ENCODE peak calls at places on chromosomes 2 and 18, in nine cellular contexts. One of them, this sample, is unnamed.

GRCh38 chr2:50840346-50841124 is 191.4 kb downstream of the NRXN1 start:
- DNase-seq in CD8-positive, alpha-beta T cell: no peak
- DNase-seq in foreskin keratinocyte: peak; percentile 49
- DNase-seq in pancreas: no peak
- DNase-seq in stomach: no peak
- DNase-seq in lung: no peak
- DNase-seq in left ventricle myocardium inferior: no peak
- DNase-seq in neural progenitor cell: no peak
- DNase-seq in H9: no peak
- DNase-seq in this sample: no peak

GRCh38 chr18:50187659-50188058 is 7.3 kb downstream of the MYO5B start:
- DNase-seq in neural progenitor cell: no peak
- DNase-seq in lung: no peak
- DNase-seq in pancreas: no peak
- DNase-seq in left ventricle myocardium inferior: no peak
- DNase-seq in CD8-positive, alpha-beta T cell: no peak
- DNase-seq in H9: no peak
- DNase-seq in foreskin keratinocyte: no peak
- DNase-seq in stomach: no peak
- DNase-seq in this sample: no peak

GRCh38 chr2:69674301-69674640 is 30.7 kb upstream of the AAK1 start:
- DNase-seq in foreskin keratinocyte: no peak
- DNase-seq in left ventricle myocardium inferior: no peak
- DNase-seq in neural progenitor cell: no peak
- DNase-seq in stomach: peak; percentile 64
- DNase-seq in CD8-positive, alpha-beta T cell: no peak
- DNase-seq in pancreas: peak; percentile 66
- DNase-seq in lung: no peak
- DNase-seq in H9: no peak
- DNase-seq in this sample: no peak

GRCh38 chr2:100929142-100929541 is 72.9 kb upstream of the RPL31 start:
- DNase-seq in lung: no peak
- DNase-seq in neural progenitor cell: no peak
- DNase-seq in pancreas: no peak
- DNase-seq in CD8-positive, alpha-beta T cell: no peak
- DNase-seq in foreskin keratinocyte: no peak
- DNase-seq in left ventricle myocardium inferior: no peak
- DNase-seq in stomach: no peak
- DNase-seq in H9: no peak
- DNase-seq in this sample: peak; percentile 21

GRCh38 chr2:174120346-174120745 is 128.0 kb downstream of the OLA1 start:
- DNase-seq in stomach: no peak
- DNase-seq in pancreas: no peak
- DNase-seq in left ventricle myocardium inferior: no peak
- DNase-seq in H9: no peak
- DNase-seq in neural progenitor cell: no peak
- DNase-seq in foreskin keratinocyte: peak; percentile 18
- DNase-seq in lung: no peak
- DNase-seq in CD8-positive, alpha-beta T cell: no peak
- DNase-seq in this sample: no peak

GRCh38 chr2:150888337-150888736 is 373.3 kb downstream of the RBM43 start:
- DNase-seq in H9: no peak
- DNase-seq in CD8-positive, alpha-beta T cell: no peak
- DNase-seq in left ventricle myocardium inferior: no peak
- DNase-seq in foreskin keratinocyte: no peak
- DNase-seq in neural progenitor cell: no peak
- DNase-seq in lung: no peak
- DNase-seq in stomach: no peak
- DNase-seq in pancreas: no peak
- DNase-seq in this sample: no peak

GRCh38 chr18:28584726-28585125 is 407.8 kb upstream of the CDH2 start:
- DNase-seq in foreskin keratinocyte: no peak
- DNase-seq in lung: no peak
- DNase-seq in left ventricle myocardium inferior: no peak
- DNase-seq in CD8-positive, alpha-beta T cell: no peak
- DNase-seq in neural progenitor cell: peak; percentile 53
- DNase-seq in H9: peak; percentile 51
- DNase-seq in stomach: no peak
- DNase-seq in pancreas: no peak
- DNase-seq in this sample: peak; percentile 70

GRCh38 chr2:46364797-46365457 is 67.7 kb downstream of the EPAS1 start:
- DNase-seq in pancreas: no peak
- DNase-seq in left ventricle myocardium inferior: no peak
- DNase-seq in H9: no peak
- DNase-seq in lung: no peak
- DNase-seq in neural progenitor cell: peak; percentile 67
- DNase-seq in foreskin keratinocyte: peak; percentile 17
- DNase-seq in CD8-positive, alpha-beta T cell: no peak
- DNase-seq in stomach: peak; percentile 43
- DNase-seq in this sample: peak; percentile 67

GRCh38 chr2:65834657-65835056 is 402.3 kb upstream of the SPRED2 start:
- DNase-seq in left ventricle myocardium inferior: no peak
- DNase-seq in foreskin keratinocyte: no peak
- DNase-seq in lung: no peak
- DNase-seq in stomach: no peak
- DNase-seq in pancreas: no peak
- DNase-seq in CD8-positive, alpha-beta T cell: no peak
- DNase-seq in H9: no peak
- DNase-seq in neural progenitor cell: no peak
- DNase-seq in this sample: no peak

GRCh38 chr2:59080465-59081181 is 839.5 kb upstream of the FANCL start:
- DNase-seq in neural progenitor cell: no peak
- DNase-seq in H9: no peak
- DNase-seq in pancreas: no peak
- DNase-seq in lung: no peak
- DNase-seq in CD8-positive, alpha-beta T cell: no peak
- DNase-seq in foreskin keratinocyte: no peak
- DNase-seq in stomach: no peak
- DNase-seq in left ventricle myocardium inferior: no peak
- DNase-seq in this sample: no peak
- H3K27me3 ChIP-seq in neural progenitor cell: no peaks in the 10 kb centered on the region
- H3K27me3 ChIP-seq in H9: no peaks in the 10 kb centered on the region
- H3K27me3 ChIP-seq in pancreas: no peaks in the 10 kb centered on the region
- H3K27me3 ChIP-seq in lung: no peaks in the 10 kb centered on the region
- H3K27me3 ChIP-seq in CD8-positive, alpha-beta T cell: no peaks in the 10 kb centered on the region
- H3K27me3 ChIP-seq in foreskin keratinocyte: no peaks in the 10 kb centered on the region
- H3K27me3 ChIP-seq in stomach: no peaks in the 10 kb centered on the region
- H3K27me3 ChIP-seq in left ventricle myocardium inferior: no peaks in the 10 kb centered on the region
- H3K27me3 ChIP-seq in this sample: no peaks in the 10 kb centered on the region

DNA sequence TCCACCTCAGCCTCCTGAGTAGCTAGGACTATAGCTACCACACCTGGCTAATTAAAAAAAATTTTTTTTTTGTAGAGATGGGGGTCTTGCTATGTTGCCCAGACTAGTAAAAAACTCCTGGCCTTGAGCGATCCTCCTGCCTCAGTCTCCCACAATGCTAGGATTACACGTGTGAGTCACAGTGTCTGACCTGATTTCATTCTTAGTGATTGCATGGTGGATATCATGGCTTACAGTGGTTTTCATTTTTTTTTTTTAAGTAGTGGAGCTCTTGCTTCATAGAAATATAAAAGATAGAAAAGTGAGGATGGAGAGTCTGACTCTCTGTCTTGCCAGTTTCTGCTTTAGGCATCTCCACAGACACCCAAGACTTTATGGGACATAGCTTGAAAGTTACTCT is 83.6 kb downstream of the CDC42EP3 start:
- DNase-seq in foreskin keratinocyte: no peak
- DNase-seq in left ventricle myocardium inferior: no peak
- DNase-seq in CD8-positive, alpha-beta T cell: no peak
- DNase-seq in neural progenitor cell: no peak
- DNase-seq in stomach: no peak
- DNase-seq in H9: no peak
- DNase-seq in pancreas: no peak
- DNase-seq in lung: no peak
- DNase-seq in this sample: no peak
- H3K4me1 ChIP-seq in foreskin keratinocyte: peaks cover 65% of the 10 kb centered on the region
- H3K4me1 ChIP-seq in left ventricle myocardium inferior: peaks cover 60% of the 10 kb centered on the region
- H3K4me1 ChIP-seq in CD8-positive, alpha-beta T cell: peaks cover 52% of the 10 kb centered on the region
- H3K4me1 ChIP-seq in neural progenitor cell: peaks cover 24% of the 10 kb centered on the region
- H3K4me1 ChIP-seq in stomach: peaks cover 87% of the 10 kb centered on the region
- H3K4me1 ChIP-seq in H9: peaks cover 19% of the 10 kb centered on the region
- H3K4me1 ChIP-seq in pancreas: peaks cover 15% of the 10 kb centered on the region
- H3K4me1 ChIP-seq in lung: peaks cover 9% of the 10 kb centered on the region
- H3K4me1 ChIP-seq in this sample: peaks cover 15% of the 10 kb centered on the region

DNA sequence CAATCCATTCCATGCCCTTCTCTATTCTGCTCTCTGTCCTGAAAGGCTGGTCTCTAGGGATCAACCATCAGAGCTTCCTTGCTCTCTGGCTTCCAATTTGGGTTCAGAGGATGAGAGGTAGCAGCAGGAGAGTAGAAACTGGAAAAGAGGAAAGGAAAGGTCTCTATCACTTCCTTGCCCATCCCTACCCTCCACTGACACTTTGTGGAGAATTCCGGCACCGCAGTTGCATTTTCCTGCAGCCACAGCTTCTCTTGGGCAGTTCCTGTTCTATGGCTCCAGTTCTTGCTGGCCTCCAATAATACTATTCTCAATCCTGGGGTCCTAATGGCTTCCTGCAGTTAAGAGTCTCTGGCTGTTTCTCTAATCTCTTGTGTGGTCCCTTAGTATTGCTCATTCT is 13.3 kb upstream of the IMPACT start:
- DNase-seq in neural progenitor cell: peak; percentile 54
- DNase-seq in lung: no peak
- DNase-seq in H9: peak; percentile 56
- DNase-seq in left ventricle myocardium inferior: no peak
- DNase-seq in stomach: no peak
- DNase-seq in pancreas: no peak
- DNase-seq in foreskin keratinocyte: no peak
- DNase-seq in CD8-positive, alpha-beta T cell: no peak
- DNase-seq in this sample: peak; percentile 75
- TF ChIP-seq CTCF in neural progenitor cell: peak; percentile 47
- TF ChIP-seq CTCF in lung: peak; percentile 4
- TF ChIP-seq CTCF in H9: peak; percentile 66
- TF ChIP-seq CTCF in left ventricle myocardium inferior: peak; percentile 47
- TF ChIP-seq CTCF in stomach: no peak
- TF ChIP-seq CTCF in pancreas: no peak
- TF ChIP-seq CTCF in foreskin keratinocyte: peak; percentile 54
- TF ChIP-seq CTCF in CD8-positive, alpha-beta T cell: no peak
- TF ChIP-seq CTCF in this sample: peak; percentile 73

GRCh38 chr2:236176951-236177350 is 8.8 kb upstream of the GBX2 start:
- DNase-seq in neural progenitor cell: no peak
- DNase-seq in left ventricle myocardium inferior: no peak
- DNase-seq in lung: no peak
- DNase-seq in CD8-positive, alpha-beta T cell: no peak
- DNase-seq in pancreas: no peak
- DNase-seq in foreskin keratinocyte: no peak
- DNase-seq in H9: no peak
- DNase-seq in stomach: no peak
- DNase-seq in this sample: peak; percentile 42
- H3K27me3 ChIP-seq in neural progenitor cell: peaks cover 100% of the 10 kb centered on the region
- H3K27me3 ChIP-seq in left ventricle myocardium inferior: peaks cover 100% of the 10 kb centered on the region
- H3K27me3 ChIP-seq in lung: peaks cover 15% of the 10 kb centered on the region
- H3K27me3 ChIP-seq in CD8-positive, alpha-beta T cell: peaks cover 28% of the 10 kb centered on the region
- H3K27me3 ChIP-seq in pancreas: peaks cover 15% of the 10 kb centered on the region
- H3K27me3 ChIP-seq in foreskin keratinocyte: peaks cover 45% of the 10 kb centered on the region
- H3K27me3 ChIP-seq in H9: peaks cover 41% of the 10 kb centered on the region
- H3K27me3 ChIP-seq in stomach: peaks cover 38% of the 10 kb centered on the region
- H3K27me3 ChIP-seq in this sample: peaks cover 94% of the 10 kb centered on the region

GRCh38 chr2:37570773-37571570 is 100.5 kb downstream of the CDC42EP3 start:
- DNase-seq in left ventricle myocardium inferior: no peak
- DNase-seq in lung: no peak
- DNase-seq in foreskin keratinocyte: peak; percentile 69
- DNase-seq in CD8-positive, alpha-beta T cell: no peak
- DNase-seq in pancreas: no peak
- DNase-seq in H9: no peak
- DNase-seq in neural progenitor cell: no peak
- DNase-seq in stomach: no peak
- DNase-seq in this sample: no peak

GRCh38 chr2:37569131-37569530 is 102.3 kb downstream of the CDC42EP3 start:
- DNase-seq in foreskin keratinocyte: no peak
- DNase-seq in CD8-positive, alpha-beta T cell: no peak
- DNase-seq in left ventricle myocardium inferior: no peak
- DNase-seq in stomach: no peak
- DNase-seq in lung: no peak
- DNase-seq in pancreas: no peak
- DNase-seq in H9: no peak
- DNase-seq in neural progenitor cell: no peak
- DNase-seq in this sample: no peak

GRCh38 chr2:37568565-37568964 is 102.9 kb downstream of the CDC42EP3 start:
- DNase-seq in pancreas: no peak
- DNase-seq in left ventricle myocardium inferior: no peak
- DNase-seq in H9: no peak
- DNase-seq in lung: no peak
- DNase-seq in stomach: no peak
- DNase-seq in foreskin keratinocyte: no peak
- DNase-seq in neural progenitor cell: no peak
- DNase-seq in CD8-positive, alpha-beta T cell: no peak
- DNase-seq in this sample: no peak

GRCh38 chr2:37571571-37572136 is 99.8 kb downstream of the CDC42EP3 start:
- DNase-seq in H9: no peak
- DNase-seq in pancreas: no peak
- DNase-seq in neural progenitor cell: no peak
- DNase-seq in lung: no peak
- DNase-seq in foreskin keratinocyte: no peak
- DNase-seq in stomach: no peak
- DNase-seq in left ventricle myocardium inferior: no peak
- DNase-seq in CD8-positive, alpha-beta T cell: no peak
- DNase-seq in this sample: no peak

GRCh38 chr2:37569986-37570688 is 101.3 kb downstream of the CDC42EP3 start:
- DNase-seq in left ventricle myocardium inferior: no peak
- DNase-seq in foreskin keratinocyte: no peak
- DNase-seq in lung: no peak
- DNase-seq in CD8-positive, alpha-beta T cell: no peak
- DNase-seq in pancreas: no peak
- DNase-seq in neural progenitor cell: no peak
- DNase-seq in H9: no peak
- DNase-seq in stomach: no peak
- DNase-seq in this sample: no peak
- H3K4me1 ChIP-seq in left ventricle myocardium inferior: peaks cover 13% of the 10 kb centered on the region
- H3K4me1 ChIP-seq in foreskin keratinocyte: peaks cover 7% of the 10 kb centered on the region
- H3K4me1 ChIP-seq in lung: peaks cover 2% of the 10 kb centered on the region
- H3K4me1 ChIP-seq in CD8-positive, alpha-beta T cell: peaks cover 8% of the 10 kb centered on the region
- H3K4me1 ChIP-seq in pancreas: no peaks in the 10 kb centered on the region
- H3K4me1 ChIP-seq in neural progenitor cell: no peaks in the 10 kb centered on the region
- H3K4me1 ChIP-seq in H9: no peaks in the 10 kb centered on the region
- H3K4me1 ChIP-seq in stomach: peaks cover 29% of the 10 kb centered on the region
- H3K4me1 ChIP-seq in this sample: no peaks in the 10 kb centered on the region